ENCODE peak calls at places on chromosomes 6 and 20, in four cellular contexts. One of them, this sample, is unnamed.

GRCh38 chr20:61387204-61387958 is 135.3 kb downstream of the CDH4 start:
- DNase-seq in endothelial cell: peak; percentile 37
- DNase-seq in fibroblast of mammary gland: peak; percentile 67
- DNase-seq in glutamatergic neuron: peak; percentile 68
- DNase-seq in this sample: no peak

GRCh38 chr6:119129148-119129967 is 50.9 kb upstream of the FAM184A start:
- DNase-seq in endothelial cell: no peak
- DNase-seq in fibroblast of mammary gland: peak; percentile 81
- DNase-seq in glutamatergic neuron: no peak
- DNase-seq in this sample: no peak

GRCh38 chr20:12575352-12576095 is 433.2 kb upstream of the SPTLC3 start:
- DNase-seq in endothelial cell: no peak
- DNase-seq in fibroblast of mammary gland: no peak
- DNase-seq in glutamatergic neuron: no peak
- DNase-seq in this sample: no peak

GRCh38 chr20:41318271-41318649 is 729 bp upstream of the ZHX3 start:
- DNase-seq in endothelial cell: no peak
- DNase-seq in fibroblast of mammary gland: no peak
- DNase-seq in glutamatergic neuron: no peak
- DNase-seq in this sample: no peak

GRCh38 chr20:8232332-8232731 is 100.3 kb downstream of the PLCB1 start:
- DNase-seq in endothelial cell: no peak
- DNase-seq in fibroblast of mammary gland: no peak
- DNase-seq in glutamatergic neuron: no peak
- DNase-seq in this sample: no peak

GRCh38 chr6:68126089-68126749 is 508.9 kb upstream of the ADGRB3 start:
- DNase-seq in endothelial cell: no peak
- DNase-seq in fibroblast of mammary gland: peak; percentile 1
- DNase-seq in glutamatergic neuron: no peak
- DNase-seq in this sample: no peak

GRCh38 chr20:58650181-58650775 is 805 bp upstream of the STX16 start:
- DNase-seq in endothelial cell: peak; percentile 41
- DNase-seq in fibroblast of mammary gland: no peak
- DNase-seq in glutamatergic neuron: peak; percentile 31
- DNase-seq in this sample: peak; percentile 25

GRCh38 chr6:132763269-132763668 is 5.6 kb upstream of the VNN2 start:
- DNase-seq in endothelial cell: no peak
- DNase-seq in fibroblast of mammary gland: no peak
- DNase-seq in glutamatergic neuron: no peak
- DNase-seq in this sample: no peak

GRCh38 chr20:41167481-41168253 is 30.3 kb downstream of the PLCG1 start:
- DNase-seq in endothelial cell: no peak
- DNase-seq in fibroblast of mammary gland: no peak
- DNase-seq in glutamatergic neuron: no peak
- DNase-seq in this sample: no peak

GRCh38 chr20:19602660-19603389 is 155.2 kb upstream of the RIN2 start:
- DNase-seq in endothelial cell: no peak
- DNase-seq in fibroblast of mammary gland: no peak
- DNase-seq in glutamatergic neuron: peak; percentile 26
- DNase-seq in this sample: no peak

GRCh38 chr6:121335111-121336008 is 1.1 kb upstream of the TBC1D32 start:
- DNase-seq in endothelial cell: no peak
- DNase-seq in fibroblast of mammary gland: peak; percentile 23
- DNase-seq in glutamatergic neuron: no peak
- DNase-seq in this sample: no peak

GRCh38 chr20:22966787-22967464 is 68.2 kb upstream of the SSTR4 start:
- DNase-seq in endothelial cell: no peak
- DNase-seq in fibroblast of mammary gland: no peak
- DNase-seq in glutamatergic neuron: no peak
- DNase-seq in this sample: no peak

GRCh38 chr20:51687071-51687470 is 81.1 kb downstream of the ATP9A start:
- DNase-seq in endothelial cell: no peak
- DNase-seq in fibroblast of mammary gland: peak; percentile 42
- DNase-seq in glutamatergic neuron: no peak
- DNase-seq in this sample: no peak

GRCh38 chr20:45445805-45446562 is 23.6 kb upstream of the WFDC2 start:
- DNase-seq in endothelial cell: peak; percentile 65
- DNase-seq in fibroblast of mammary gland: peak; percentile 15
- DNase-seq in glutamatergic neuron: peak; percentile 85
- DNase-seq in this sample: peak; percentile 43

GRCh38 chr6:29925341-29926080 is 16.8 kb upstream of the HLA-A start:
- DNase-seq in endothelial cell: no peak
- DNase-seq in fibroblast of mammary gland: no peak
- DNase-seq in glutamatergic neuron: no peak
- DNase-seq in this sample: no peak

GRCh38 chr20:24634855-24635254 is 165.4 kb downstream of the SYNDIG1 start:
- DNase-seq in endothelial cell: no peak
- DNase-seq in fibroblast of mammary gland: peak; percentile 90
- DNase-seq in glutamatergic neuron: no peak
- DNase-seq in this sample: no peak

GRCh38 chr6:28218312-28219248 is 6.5 kb upstream of the ZSCAN9 start:
- DNase-seq in endothelial cell: peak; percentile 27
- DNase-seq in fibroblast of mammary gland: peak; percentile 55
- DNase-seq in glutamatergic neuron: peak; percentile 73
- DNase-seq in this sample: no peak

GRCh38 chr20:19913927-19914614 is 103.1 kb upstream of the NAA20 start:
- DNase-seq in endothelial cell: no peak
- DNase-seq in fibroblast of mammary gland: peak; percentile 66
- DNase-seq in glutamatergic neuron: no peak
- DNase-seq in this sample: no peak

GRCh38 chr6:110944681-110945151 is 13.8 kb upstream of the GTF3C6 start:
- DNase-seq in endothelial cell: no peak
- DNase-seq in fibroblast of mammary gland: peak; percentile 95
- DNase-seq in glutamatergic neuron: no peak
- DNase-seq in this sample: no peak

GRCh38 chr20:830011-830521 is 3.4 kb upstream of the FAM110A start:
- DNase-seq in endothelial cell: no peak
- DNase-seq in fibroblast of mammary gland: peak; percentile 8
- DNase-seq in glutamatergic neuron: no peak
- DNase-seq in this sample: no peak

GRCh38 chr20:889932-890463 is 26.1 kb downstream of the ANGPT4 start:
- DNase-seq in endothelial cell: no peak
- DNase-seq in fibroblast of mammary gland: no peak
- DNase-seq in glutamatergic neuron: no peak
- DNase-seq in this sample: no peak

GRCh38 chr6:137975058-137975940 is 108.2 kb downstream of the TNFAIP3 start:
- DNase-seq in endothelial cell: no peak
- DNase-seq in fibroblast of mammary gland: peak; percentile 29
- DNase-seq in glutamatergic neuron: no peak
- DNase-seq in this sample: no peak

GRCh38 chr6:22613695-22614094 is 44.3 kb downstream of the HDGFL1 start:
- DNase-seq in endothelial cell: no peak
- DNase-seq in fibroblast of mammary gland: peak; percentile 83
- DNase-seq in glutamatergic neuron: no peak
- DNase-seq in this sample: no peak

GRCh38 chr20:50621068-50621467 is 70.3 kb downstream of the RIPOR3 start:
- DNase-seq in endothelial cell: no peak
- DNase-seq in fibroblast of mammary gland: no peak
- DNase-seq in glutamatergic neuron: no peak
- DNase-seq in this sample: no peak

GRCh38 chr6:26223213-26223612 is 136.0 kb downstream of the HFE start:
- DNase-seq in endothelial cell: no peak
- DNase-seq in fibroblast of mammary gland: no peak
- DNase-seq in glutamatergic neuron: no peak
- DNase-seq in this sample: no peak

GRCh38 chr6:151370509-151371078 is 20.8 kb downstream of the ZBTB2 start:
- DNase-seq in endothelial cell: no peak
- DNase-seq in fibroblast of mammary gland: peak; percentile 47
- DNase-seq in glutamatergic neuron: no peak
- DNase-seq in this sample: no peak
- TF ChIP-seq CTCF in endothelial cell: no peak
- TF ChIP-seq CTCF in fibroblast of mammary gland: peak; percentile 24
- TF ChIP-seq CTCF in glutamatergic neuron: no peak
- TF ChIP-seq CTCF in this sample: peak; percentile 14

DNA sequence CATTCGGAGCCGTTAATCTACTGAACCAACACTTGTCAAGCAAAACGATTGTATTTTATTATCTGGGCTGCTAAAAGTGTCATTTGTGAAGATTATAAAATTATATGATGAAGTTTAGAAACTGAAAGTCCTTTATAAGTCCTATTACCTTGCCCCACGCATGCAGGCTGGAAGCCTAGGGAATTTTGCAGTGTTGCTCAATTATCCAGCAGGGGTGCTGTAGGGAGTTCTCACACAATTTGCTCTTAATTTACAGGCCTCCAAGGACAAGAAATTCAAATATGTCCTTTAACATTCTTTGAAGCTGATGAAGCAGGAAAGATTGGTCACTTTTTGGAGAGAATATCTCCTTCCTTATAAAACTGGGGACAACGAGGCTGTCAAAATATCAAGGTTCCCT is 368.9 kb downstream of the LMBRD1 start:
- DNase-seq in endothelial cell: no peak
- DNase-seq in fibroblast of mammary gland: no peak
- DNase-seq in glutamatergic neuron: no peak
- DNase-seq in this sample: no peak
- TF ChIP-seq CTCF in endothelial cell: no peak
- TF ChIP-seq CTCF in fibroblast of mammary gland: no peak
- TF ChIP-seq CTCF in glutamatergic neuron: no peak
- TF ChIP-seq CTCF in this sample: no peak

GRCh38 chr6:160254467-160255312 is 3.9 kb downstream of the SLC22A2 start:
- DNase-seq in endothelial cell: no peak
- DNase-seq in fibroblast of mammary gland: no peak
- DNase-seq in glutamatergic neuron: no peak
- DNase-seq in this sample: peak; percentile 37
- TF ChIP-seq CTCF in endothelial cell: no peak
- TF ChIP-seq CTCF in fibroblast of mammary gland: no peak
- TF ChIP-seq CTCF in glutamatergic neuron: no peak
- TF ChIP-seq CTCF in this sample: peak; percentile 22

DNA sequence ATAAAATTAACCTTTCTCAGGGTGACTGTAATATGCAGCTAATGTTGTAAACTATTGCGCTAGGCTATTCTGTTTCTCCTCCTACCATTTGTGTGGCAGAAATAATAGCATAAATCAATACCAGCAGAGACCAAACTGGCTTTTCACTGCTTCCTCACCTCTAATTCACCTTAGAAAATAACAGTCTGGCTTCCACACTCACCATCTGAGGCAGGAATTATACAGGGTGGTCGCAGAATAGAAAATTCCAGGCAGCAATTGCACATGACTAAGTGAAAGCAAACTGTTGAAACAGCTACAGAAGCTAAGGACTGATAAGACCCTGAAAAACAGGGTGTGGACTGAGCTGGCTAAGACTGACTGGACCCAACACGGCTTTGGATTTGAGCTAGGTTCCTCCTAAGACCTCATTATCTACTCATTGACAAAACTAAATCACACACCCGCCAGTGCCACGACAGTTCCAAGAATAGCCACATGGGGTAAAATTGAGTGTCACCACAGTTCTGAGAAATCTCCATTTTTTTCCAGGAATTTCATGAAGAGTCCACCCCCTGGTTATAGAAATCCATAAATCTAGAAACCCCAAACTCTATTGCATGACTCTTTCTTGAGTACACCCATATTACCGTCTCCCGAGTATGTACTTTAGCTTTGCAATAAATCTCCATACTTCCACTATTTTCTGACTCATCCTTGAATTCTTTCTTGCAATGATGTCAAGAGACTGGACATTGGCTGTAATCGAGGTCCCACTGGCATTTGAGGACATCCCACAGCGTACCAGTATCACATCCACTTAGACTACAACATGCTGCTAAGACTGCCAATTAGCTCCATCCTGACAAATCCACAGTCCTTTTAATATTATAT is 60.9 kb upstream of the KCNQ5 start:
- DNase-seq in endothelial cell: no peak
- DNase-seq in fibroblast of mammary gland: peak; percentile 39
- DNase-seq in glutamatergic neuron: no peak
- DNase-seq in this sample: no peak
- TF ChIP-seq CTCF in endothelial cell: peak; percentile 60
- TF ChIP-seq CTCF in fibroblast of mammary gland: peak; percentile 15
- TF ChIP-seq CTCF in glutamatergic neuron: peak; percentile 54
- TF ChIP-seq CTCF in this sample: peak; percentile 36

GRCh38 chr6:163149535-163149848 is 265.0 kb upstream of the QKI start:
- DNase-seq in endothelial cell: no peak
- DNase-seq in fibroblast of mammary gland: no peak
- DNase-seq in glutamatergic neuron: no peak
- DNase-seq in this sample: no peak

GRCh38 chr6:163148781-163149534 is 265.6 kb upstream of the QKI start:
- DNase-seq in endothelial cell: no peak
- DNase-seq in fibroblast of mammary gland: no peak
- DNase-seq in glutamatergic neuron: no peak
- DNase-seq in this sample: no peak

GRCh38 chr6:163146036-163146435 is 268.5 kb upstream of the QKI start:
- DNase-seq in endothelial cell: no peak
- DNase-seq in fibroblast of mammary gland: no peak
- DNase-seq in glutamatergic neuron: no peak
- DNase-seq in this sample: no peak

GRCh38 chr6:163151212-163151611 is 263.3 kb upstream of the QKI start:
- DNase-seq in endothelial cell: no peak
- DNase-seq in fibroblast of mammary gland: no peak
- DNase-seq in glutamatergic neuron: no peak
- DNase-seq in this sample: no peak

GRCh38 chr6:163147988-163148387 is 266.5 kb upstream of the QKI start:
- DNase-seq in endothelial cell: no peak
- DNase-seq in fibroblast of mammary gland: no peak
- DNase-seq in glutamatergic neuron: no peak
- DNase-seq in this sample: no peak
- TF ChIP-seq CTCF in endothelial cell: no peak
- TF ChIP-seq CTCF in fibroblast of mammary gland: no peak
- TF ChIP-seq CTCF in glutamatergic neuron: no peak
- TF ChIP-seq CTCF in this sample: no peak

DNA sequence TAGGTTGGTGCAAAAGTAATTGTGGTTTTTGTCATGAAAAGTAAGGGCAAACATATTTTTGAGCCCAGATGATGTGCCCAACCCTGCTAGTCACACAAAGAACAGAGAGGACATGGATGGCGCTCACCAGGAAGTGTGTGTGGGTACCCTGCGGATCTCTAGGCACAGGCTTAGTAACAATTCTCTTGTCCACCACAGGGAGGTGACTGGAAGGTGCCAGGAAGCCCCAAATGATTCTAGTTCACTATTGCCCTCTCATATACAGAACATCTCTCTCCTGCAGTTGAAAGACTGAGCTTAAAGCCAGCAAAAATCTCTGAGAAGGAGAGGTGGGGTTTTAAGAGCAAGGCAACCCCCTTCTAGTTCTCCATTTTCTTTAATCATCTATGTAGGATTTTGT is 272.1 kb upstream of the TAB2 start:
- DNase-seq in endothelial cell: no peak
- DNase-seq in fibroblast of mammary gland: no peak
- DNase-seq in glutamatergic neuron: no peak
- DNase-seq in this sample: no peak
- TF ChIP-seq CTCF in endothelial cell: no peak
- TF ChIP-seq CTCF in fibroblast of mammary gland: no peak
- TF ChIP-seq CTCF in glutamatergic neuron: no peak
- TF ChIP-seq CTCF in this sample: peak; percentile 10

DNA sequence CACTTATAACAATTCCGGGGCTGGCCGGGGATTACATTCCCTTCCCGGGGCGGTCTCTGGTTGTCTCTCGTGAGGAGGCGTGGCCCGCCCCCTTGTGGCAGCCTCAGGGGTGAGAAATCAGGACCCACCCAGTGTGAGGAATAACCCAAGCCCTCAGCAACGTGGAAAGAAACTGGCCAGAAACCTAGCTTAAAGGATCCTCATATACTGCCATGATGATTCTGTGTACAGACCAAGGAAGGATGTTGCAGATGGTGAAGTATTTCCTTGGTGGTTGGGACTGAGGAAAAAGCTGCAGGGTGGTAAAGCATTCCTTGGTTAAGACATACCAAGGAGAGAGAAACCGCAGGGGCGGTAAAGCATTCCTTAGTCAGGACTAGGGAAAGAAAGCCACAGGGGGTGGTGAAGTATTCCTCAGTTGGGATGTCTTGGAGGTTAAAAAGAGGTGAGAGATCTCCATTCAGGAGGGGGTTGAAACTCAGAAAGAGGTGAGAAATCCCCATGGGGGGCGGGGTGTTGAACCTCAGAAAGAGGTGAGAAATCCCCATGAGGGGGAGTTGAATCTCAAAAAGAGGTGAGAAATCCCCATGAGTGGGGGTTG is 238.2 kb downstream of the RNGTT start:
- DNase-seq in endothelial cell: peak; percentile 62
- DNase-seq in fibroblast of mammary gland: peak; percentile 18
- DNase-seq in glutamatergic neuron: peak; percentile 81
- DNase-seq in this sample: peak; percentile 12
- TF ChIP-seq CTCF in endothelial cell: peak; percentile 73
- TF ChIP-seq CTCF in fibroblast of mammary gland: peak; percentile 4
- TF ChIP-seq CTCF in glutamatergic neuron: peak; percentile 63
- TF ChIP-seq CTCF in this sample: peak; percentile 50